ENCODE peak calls at places on chromosomes 4 and X, in seven cellular contexts. F is M059J, I is dorsolateral prefrontal cortex, W is NCI-H1092, A is GM12865, H is retina, D is T-cell. X is an unnamed sample.

GRCh38 chrX:25721564-25721963 is 416.6 kb upstream of the MAGEB18 start:
- DNase-seq in F (no peak), I (no peak), W (no peak), A (peak), H (peak), D (no peak), X (no peak)

GRCh38 chrX:104445591-104445990 is 120.4 kb upstream of the IL1RAPL2 start:
- DNase-seq in F (no peak), I (no peak), W (no peak), A (no peak), H (no peak), D (no peak), X (no peak)

GRCh38 chr4:126851391-126851790 is 781.4 kb upstream of the INTU start:
- DNase-seq in F (peak), I (no peak), W (no peak), A (no peak), H (no peak), D (no peak), X (no peak)

GRCh38 chrX:69179380-69179911 is 14.2 kb upstream of the PJA1 start:
- DNase-seq in F (peak), I (peak), W (peak), A (no peak), H (peak), D (no peak), X (peak)

GRCh38 chrX:78658851-78659744 is at the start of gene RTL3:
- DNase-seq in F (peak), I (no peak), W (no peak), A (peak), H (no peak), D (no peak), X (no peak)

GRCh38 chrX:133985164-133986007 is at the start of gene GPC3:
- DNase-seq in F (peak), I (no peak), W (peak), A (no peak), H (peak), D (no peak), X (peak)

GRCh38 chr4:180521181-180521580 is 1722.0 kb upstream of the TENM3 start:
- DNase-seq in F (no peak), I (no peak), W (no peak), A (no peak), H (no peak), D (no peak), X (no peak)

GRCh38 chrX:149982310-149982709 is 44.0 kb upstream of the EOLA2 start:
- DNase-seq in F (no peak), I (no peak), W (no peak), A (no peak), H (no peak), D (no peak), X (no peak)

GRCh38 chrX:72572248-72573157 is at the start of gene HDAC8:
- DNase-seq in F (peak), I (peak), W (peak), A (peak), H (peak), D (no peak), X (peak)

GRCh38 chr4:7788687-7789425 is 150.8 kb downstream of the AFAP1 start:
- DNase-seq in F (no peak), I (no peak), W (no peak), A (no peak), H (peak), D (no peak), X (no peak)

GRCh38 chr4:150072906-150073714 is 5.1 kb upstream of the DCLK2 start:
- DNase-seq in F (peak), I (no peak), W (no peak), A (no peak), H (no peak), D (no peak), X (no peak)

GRCh38 chr4:153028535-153028934 is 92.4 kb downstream of the FHDC1 start:
- DNase-seq in F (no peak), I (no peak), W (no peak), A (no peak), H (no peak), D (no peak), X (no peak)

GRCh38 chr4:139403457-139403856 is 50.5 kb upstream of the RAB33B start:
- DNase-seq in F (no peak), I (no peak), W (no peak), A (no peak), H (no peak), D (no peak), X (no peak)

GRCh38 chrX:63855896-63856295 is 70.9 kb upstream of the ARHGEF9 start:
- DNase-seq in F (peak), I (no peak), W (no peak), A (no peak), H (peak), D (no peak), X (no peak)

GRCh38 chrX:132173647-132174046 is 45.6 kb downstream of the RAP2C start:
- DNase-seq in F (no peak), I (no peak), W (no peak), A (no peak), H (no peak), D (no peak), X (no peak)

GRCh38 chr4:4455199-4455865 is 68.4 kb downstream of the NSG1 start:
- DNase-seq in F (no peak), I (no peak), W (no peak), A (peak), H (no peak), D (no peak), X (no peak)